ENCODE peak calls at places on chromosomes 5 and 9, in six cellular contexts. B is activated T-helper 17 cell treated with anti-CD3 and anti-CD28 coated beads, Interleukin-2, amount 50 U/mL, for 72 hours; T is naive thymus-derived CD8-positive, alpha-beta T cell; X is HepG2; I is activated CD8-positive, alpha-beta T cell treated with anti-CD3 and anti-CD28 coated beads for 36 hours; G is CD4-positive, alpha-beta T cell. F is an unnamed sample.

GRCh38 chr5:1178529-1179382 is 22.6 kb upstream of the SLC6A19 start:
- ATAC-seq in B (no peak), T (no peak), X (no peak), I (no peak), G (no peak), F (no peak)

GRCh38 chr5:124628721-124629596 is 117.5 kb downstream of the ZNF608 start:
- ATAC-seq in B (peak), T (no peak), X (peak), I (no peak), G (no peak), F (peak)

GRCh38 chr5:59548807-59549357 is 344.6 kb downstream of the PDE4D start:
- ATAC-seq in B (no peak), T (no peak), X (no peak), I (no peak), G (no peak), F (no peak)

GRCh38 chr5:130279386-130279785 is 375.1 kb downstream of the CHSY3 start:
- ATAC-seq in B (no peak), T (no peak), X (no peak), I (no peak), G (no peak), F (no peak)

GRCh38 chr9:13841801-13842462 is 472.0 kb downstream of the NFIB start:
- ATAC-seq in B (no peak), T (no peak), X (no peak), I (no peak), G (no peak), F (no peak)

GRCh38 chr9:109108318-109108717 is 11.4 kb downstream of the TMEM245 start:
- ATAC-seq in B (no peak), T (no peak), X (no peak), I (no peak), G (no peak), F (peak)

GRCh38 chr5:179404321-179405053 is 59.2 kb upstream of the ADAMTS2 start:
- ATAC-seq in B (no peak), T (no peak), X (peak), I (no peak), G (no peak), F (no peak)

GRCh38 chr5:138947780-138948179 is 72.6 kb upstream of the LRRTM2 start:
- ATAC-seq in B (no peak), T (no peak), X (no peak), I (no peak), G (no peak), F (no peak)

GRCh38 chr9:37974506-37975173 is 70.7 kb upstream of the SLC25A51 start:
- ATAC-seq in B (no peak), T (no peak), X (no peak), I (no peak), G (no peak), F (no peak)

F was measured in stimulated activated memory B cell treated with anti-CD40 and anti-IgM and Interleukin-4, amounts not matched to agents 10 μg/mL and 1 μg/mL and 100 μg/mL, for 72 hours.